ENCODE peak calls at places on chromosomes 16 and 17, in seven cellular contexts. One of them, this sample, is unnamed.

GRCh38 chr16:88759245-88759975 is 25.6 kb downstream of the PIEZO1 start:
- DNase-seq in NCI-H1105 treated with DMSO at 0.1 percent for 48 hours: no peak
- DNase-seq in RWPE1: no peak
- DNase-seq in foreskin fibroblast: no peak
- DNase-seq in gastrocnemius medialis: no peak
- DNase-seq in HFFc6: no peak
- DNase-seq in NCI-H2081: no peak
- DNase-seq in this sample: no peak

GRCh38 chr17:8289103-8289397 is 580 bp downstream of the RANGRF start:
- DNase-seq in foreskin fibroblast: no peak
- DNase-seq in NCI-H1105 treated with DMSO at 0.1 percent for 48 hours: peak; percentile 49
- DNase-seq in NCI-H2081: no peak
- DNase-seq in gastrocnemius medialis: no peak
- DNase-seq in HFFc6: no peak
- DNase-seq in RWPE1: no peak
- DNase-seq in this sample: no peak

GRCh38 chr16:3577302-3577752 is at the start of gene NLRC3:
- DNase-seq in gastrocnemius medialis: no peak
- DNase-seq in NCI-H1105 treated with DMSO at 0.1 percent for 48 hours: no peak
- DNase-seq in RWPE1: no peak
- DNase-seq in HFFc6: no peak
- DNase-seq in foreskin fibroblast: no peak
- DNase-seq in NCI-H2081: no peak
- DNase-seq in this sample: no peak

GRCh38 chr16:18803569-18804462 is 2.5 kb upstream of the ARL6IP1 start:
- DNase-seq in NCI-H1105 treated with DMSO at 0.1 percent for 48 hours: no peak
- DNase-seq in HFFc6: no peak
- DNase-seq in NCI-H2081: no peak
- DNase-seq in foreskin fibroblast: no peak
- DNase-seq in RWPE1: no peak
- DNase-seq in gastrocnemius medialis: no peak
- DNase-seq in this sample: peak; percentile 47

GRCh38 chr17:34099859-34100258 is 155.2 kb upstream of the CCL2 start:
- DNase-seq in NCI-H2081: no peak
- DNase-seq in gastrocnemius medialis: no peak
- DNase-seq in HFFc6: no peak
- DNase-seq in NCI-H1105 treated with DMSO at 0.1 percent for 48 hours: no peak
- DNase-seq in RWPE1: no peak
- DNase-seq in foreskin fibroblast: no peak
- DNase-seq in this sample: no peak

GRCh38 chr17:57284984-57285646 is 28.8 kb downstream of the MSI2 start:
- DNase-seq in RWPE1: no peak
- DNase-seq in gastrocnemius medialis: no peak
- DNase-seq in foreskin fibroblast: no peak
- DNase-seq in NCI-H1105 treated with DMSO at 0.1 percent for 48 hours: no peak
- DNase-seq in NCI-H2081: no peak
- DNase-seq in HFFc6: no peak
- DNase-seq in this sample: no peak

GRCh38 chr17:57328109-57328882 is 72.0 kb downstream of the MSI2 start:
- DNase-seq in NCI-H1105 treated with DMSO at 0.1 percent for 48 hours: no peak
- DNase-seq in gastrocnemius medialis: no peak
- DNase-seq in NCI-H2081: no peak
- DNase-seq in HFFc6: no peak
- DNase-seq in RWPE1: no peak
- DNase-seq in foreskin fibroblast: no peak
- DNase-seq in this sample: no peak

GRCh38 chr17:69822314-69822875 is 252.6 kb upstream of the KCNJ16 start:
- DNase-seq in RWPE1: no peak
- DNase-seq in gastrocnemius medialis: no peak
- DNase-seq in NCI-H2081: no peak
- DNase-seq in foreskin fibroblast: no peak
- DNase-seq in HFFc6: no peak
- DNase-seq in NCI-H1105 treated with DMSO at 0.1 percent for 48 hours: no peak
- DNase-seq in this sample: no peak

GRCh38 chr17:63140255-63140654 is 174.2 kb downstream of the TANC2 start:
- DNase-seq in HFFc6: no peak
- DNase-seq in NCI-H1105 treated with DMSO at 0.1 percent for 48 hours: peak; percentile 55
- DNase-seq in RWPE1: no peak
- DNase-seq in foreskin fibroblast: peak; percentile 21
- DNase-seq in gastrocnemius medialis: no peak
- DNase-seq in NCI-H2081: no peak
- DNase-seq in this sample: peak; percentile 11

GRCh38 chr17:3846739-3847670 is 959 bp upstream of the NCBP3 start:
- DNase-seq in foreskin fibroblast: no peak
- DNase-seq in gastrocnemius medialis: no peak
- DNase-seq in RWPE1: no peak
- DNase-seq in NCI-H1105 treated with DMSO at 0.1 percent for 48 hours: no peak
- DNase-seq in HFFc6: no peak
- DNase-seq in NCI-H2081: no peak
- DNase-seq in this sample: no peak

GRCh38 chr17:28369684-28370034 is 448 bp downstream of the VTN start:
- DNase-seq in gastrocnemius medialis: no peak
- DNase-seq in NCI-H2081: no peak
- DNase-seq in foreskin fibroblast: no peak
- DNase-seq in RWPE1: no peak
- DNase-seq in NCI-H1105 treated with DMSO at 0.1 percent for 48 hours: no peak
- DNase-seq in HFFc6: no peak
- DNase-seq in this sample: no peak

GRCh38 chr17:8470447-8471047 is 34.9 kb downstream of the NDEL1 start:
- DNase-seq in gastrocnemius medialis: no peak
- DNase-seq in NCI-H2081: no peak
- DNase-seq in HFFc6: no peak
- DNase-seq in foreskin fibroblast: no peak
- DNase-seq in NCI-H1105 treated with DMSO at 0.1 percent for 48 hours: peak; percentile 89
- DNase-seq in RWPE1: peak; percentile 24
- DNase-seq in this sample: no peak

GRCh38 chr17:40910441-40910841 is 25.4 kb upstream of the KRT20 start:
- DNase-seq in NCI-H2081: no peak
- DNase-seq in gastrocnemius medialis: no peak
- DNase-seq in foreskin fibroblast: peak; percentile 53
- DNase-seq in RWPE1: no peak
- DNase-seq in HFFc6: peak; percentile 82
- DNase-seq in NCI-H1105 treated with DMSO at 0.1 percent for 48 hours: no peak
- DNase-seq in this sample: peak; percentile 26

GRCh38 chr16:79146-80054 is 1.4 kb downstream of the MPG start:
- DNase-seq in HFFc6: no peak
- DNase-seq in RWPE1: no peak
- DNase-seq in NCI-H2081: no peak
- DNase-seq in foreskin fibroblast: peak; percentile 81
- DNase-seq in NCI-H1105 treated with DMSO at 0.1 percent for 48 hours: no peak
- DNase-seq in gastrocnemius medialis: no peak
- DNase-seq in this sample: peak; percentile 62

GRCh38 chr17:7042507-7043194 is 1.2 kb downstream of the SLC16A11 start:
- DNase-seq in RWPE1: no peak
- DNase-seq in NCI-H1105 treated with DMSO at 0.1 percent for 48 hours: no peak
- DNase-seq in gastrocnemius medialis: no peak
- DNase-seq in HFFc6: no peak
- DNase-seq in foreskin fibroblast: no peak
- DNase-seq in NCI-H2081: no peak
- DNase-seq in this sample: no peak

GRCh38 chr17:68398731-68399637 is 58.3 kb downstream of the WIPI1 start:
- DNase-seq in gastrocnemius medialis: no peak
- DNase-seq in HFFc6: peak; percentile 71
- DNase-seq in NCI-H2081: peak; percentile 48
- DNase-seq in RWPE1: peak; percentile 77
- DNase-seq in foreskin fibroblast: peak; percentile 77
- DNase-seq in NCI-H1105 treated with DMSO at 0.1 percent for 48 hours: no peak
- DNase-seq in this sample: peak; percentile 94

GRCh38 chr16:1216296-1216619 is 8.8 kb downstream of the TPSG1 start:
- DNase-seq in RWPE1: no peak
- DNase-seq in gastrocnemius medialis: no peak
- DNase-seq in NCI-H2081: no peak
- DNase-seq in HFFc6: no peak
- DNase-seq in NCI-H1105 treated with DMSO at 0.1 percent for 48 hours: no peak
- DNase-seq in foreskin fibroblast: no peak
- DNase-seq in this sample: no peak

This sample was measured in ELR.